ENCODE peak calls at places on chromosomes 16 and 17, in five cellular contexts. One of them, this sample, is unnamed.
A peak's percentile ranks its signal among the peaks of the same experiment; 100 is the strongest.

GRCh38 chr17:8288336-8289102 is at the start of gene RANGRF:
- DNase-seq in activated CD8-positive, alpha-beta T cell treated with anti-CD3 and anti-CD28 coated beads, Interleukin-2, amount 10 ng/mL, durations not matched to agents 7 days and 5 days: peak; percentile 90
- DNase-seq in AG09309: peak; percentile 11
- DNase-seq in GM20000: peak; percentile 93
- DNase-seq in iris pigment epithelial cell: peak; percentile 77
- DNase-seq in this sample: peak; percentile 80

GRCh38 chr16:23510154-23510914 is at the start of gene GGA2:
- DNase-seq in activated CD8-positive, alpha-beta T cell treated with anti-CD3 and anti-CD28 coated beads, Interleukin-2, amount 10 ng/mL, durations not matched to agents 7 days and 5 days: peak; percentile 83
- DNase-seq in AG09309: peak; percentile 20
- DNase-seq in GM20000: peak; percentile 93
- DNase-seq in iris pigment epithelial cell: peak; percentile 74
- DNase-seq in this sample: peak; percentile 75

GRCh38 chr17:80761421-80761871 is 216.8 kb downstream of the RPTOR start:
- DNase-seq in activated CD8-positive, alpha-beta T cell treated with anti-CD3 and anti-CD28 coated beads, Interleukin-2, amount 10 ng/mL, durations not matched to agents 7 days and 5 days: peak; percentile 76
- DNase-seq in AG09309: no peak
- DNase-seq in GM20000: no peak
- DNase-seq in iris pigment epithelial cell: peak; percentile 80
- DNase-seq in this sample: peak; percentile 71

GRCh38 chr17:40019140-40019991 is 4.1 kb downstream of the CSF3 start:
- DNase-seq in activated CD8-positive, alpha-beta T cell treated with anti-CD3 and anti-CD28 coated beads, Interleukin-2, amount 10 ng/mL, durations not matched to agents 7 days and 5 days: no peak
- DNase-seq in AG09309: no peak
- DNase-seq in GM20000: no peak
- DNase-seq in iris pigment epithelial cell: peak; percentile 86
- DNase-seq in this sample: peak; percentile 73

GRCh38 chr16:67873435-67874146 is 739 bp downstream of the EDC4 start:
- DNase-seq in activated CD8-positive, alpha-beta T cell treated with anti-CD3 and anti-CD28 coated beads, Interleukin-2, amount 10 ng/mL, durations not matched to agents 7 days and 5 days: no peak
- DNase-seq in AG09309: no peak
- DNase-seq in GM20000: peak; percentile 50
- DNase-seq in iris pigment epithelial cell: no peak
- DNase-seq in this sample: peak; percentile 18

GRCh38 chr17:29045734-29046133 is 2.8 kb downstream of the PIPOX start:
- DNase-seq in activated CD8-positive, alpha-beta T cell treated with anti-CD3 and anti-CD28 coated beads, Interleukin-2, amount 10 ng/mL, durations not matched to agents 7 days and 5 days: no peak
- DNase-seq in AG09309: no peak
- DNase-seq in GM20000: no peak
- DNase-seq in iris pigment epithelial cell: no peak
- DNase-seq in this sample: no peak

GRCh38 chr16:77009453-77009852 is 181.5 kb upstream of the MON1B start:
- DNase-seq in activated CD8-positive, alpha-beta T cell treated with anti-CD3 and anti-CD28 coated beads, Interleukin-2, amount 10 ng/mL, durations not matched to agents 7 days and 5 days: no peak
- DNase-seq in AG09309: no peak
- DNase-seq in GM20000: no peak
- DNase-seq in iris pigment epithelial cell: no peak
- DNase-seq in this sample: no peak

GRCh38 chr17:12256380-12256995 is 235.8 kb downstream of the MAP2K4 start:
- DNase-seq in activated CD8-positive, alpha-beta T cell treated with anti-CD3 and anti-CD28 coated beads, Interleukin-2, amount 10 ng/mL, durations not matched to agents 7 days and 5 days: peak; percentile 35
- DNase-seq in AG09309: peak; percentile 43
- DNase-seq in GM20000: peak; percentile 57
- DNase-seq in iris pigment epithelial cell: peak; percentile 63
- DNase-seq in this sample: peak; percentile 67

GRCh38 chr17:8965394-8966168 is at the start of gene PIK3R5:
- DNase-seq in activated CD8-positive, alpha-beta T cell treated with anti-CD3 and anti-CD28 coated beads, Interleukin-2, amount 10 ng/mL, durations not matched to agents 7 days and 5 days: peak; percentile 86
- DNase-seq in AG09309: no peak
- DNase-seq in GM20000: peak; percentile 95
- DNase-seq in iris pigment epithelial cell: no peak
- DNase-seq in this sample: no peak

GRCh38 chr16:57863434-57864160 is 61.3 kb upstream of the KIFC3 start:
- DNase-seq in activated CD8-positive, alpha-beta T cell treated with anti-CD3 and anti-CD28 coated beads, Interleukin-2, amount 10 ng/mL, durations not matched to agents 7 days and 5 days: no peak
- DNase-seq in AG09309: peak; percentile 63
- DNase-seq in GM20000: no peak
- DNase-seq in iris pigment epithelial cell: peak; percentile 90
- DNase-seq in this sample: peak; percentile 86

GRCh38 chr16:58094026-58094425 is 35.2 kb downstream of the CFAP20 start:
- DNase-seq in activated CD8-positive, alpha-beta T cell treated with anti-CD3 and anti-CD28 coated beads, Interleukin-2, amount 10 ng/mL, durations not matched to agents 7 days and 5 days: no peak
- DNase-seq in AG09309: no peak
- DNase-seq in GM20000: no peak
- DNase-seq in iris pigment epithelial cell: no peak
- DNase-seq in this sample: no peak

GRCh38 chr17:17741346-17742023 is 60.2 kb downstream of the RAI1 start:
- DNase-seq in activated CD8-positive, alpha-beta T cell treated with anti-CD3 and anti-CD28 coated beads, Interleukin-2, amount 10 ng/mL, durations not matched to agents 7 days and 5 days: no peak
- DNase-seq in AG09309: no peak
- DNase-seq in GM20000: no peak
- DNase-seq in iris pigment epithelial cell: peak; percentile 39
- DNase-seq in this sample: peak; percentile 49

GRCh38 chr17:63446981-63447687 is 1.0 kb upstream of the CYB561 start:
- DNase-seq in activated CD8-positive, alpha-beta T cell treated with anti-CD3 and anti-CD28 coated beads, Interleukin-2, amount 10 ng/mL, durations not matched to agents 7 days and 5 days: peak; percentile 40
- DNase-seq in AG09309: no peak
- DNase-seq in GM20000: no peak
- DNase-seq in iris pigment epithelial cell: no peak
- DNase-seq in this sample: peak; percentile 68

GRCh38 chr16:3971261-3971660 is 90.7 kb upstream of the CREBBP start:
- DNase-seq in activated CD8-positive, alpha-beta T cell treated with anti-CD3 and anti-CD28 coated beads, Interleukin-2, amount 10 ng/mL, durations not matched to agents 7 days and 5 days: no peak
- DNase-seq in AG09309: no peak
- DNase-seq in GM20000: peak; percentile 66
- DNase-seq in iris pigment epithelial cell: peak; percentile 91
- DNase-seq in this sample: peak; percentile 66